ENCODE peak calls at places on chromosome 16, in six cellular contexts. P is EL, N is foreskin fibroblast, Y is H7, H is anterior cingulate cortex, B is midbrain. C is an unnamed sample.
A peak's percentile ranks its signal among the peaks of the same experiment; 100 is the strongest.

GRCh38 chr16:48075398-48075797 is 80.4 kb downstream of the ABCC12 start:
- DNase-seq in H (no peak), N (peak; percentile 74), P (peak; percentile 50), B (no peak), Y (no peak), C (no peak)

GRCh38 chr16:1054660-1055556 is 17.6 kb upstream of the SSTR5 start:
- DNase-seq in N (peak; percentile 23), B (peak; percentile 69), H (peak; percentile 27), Y (peak; percentile 98), P (peak; percentile 38), C (peak; percentile 91)

GRCh38 chr16:30011505-30012480 is 966 bp upstream of the DOC2A start:
- DNase-seq in B (no peak), H (no peak), N (no peak), Y (peak; percentile 91), P (no peak), C (no peak)

GRCh38 chr16:878071-878784 is 77.7 kb upstream of the GNG13 start:
- DNase-seq in P (peak; percentile 10), H (no peak), Y (peak; percentile 92), N (peak; percentile 3), B (no peak), C (peak; percentile 80)

GRCh38 chr16:81478876-81479496 is 34.4 kb downstream of the CMIP start:
- DNase-seq in P (no peak), H (no peak), B (peak; percentile 38), N (no peak), Y (no peak), C (no peak)

GRCh38 chr16:83215417-83216001 is 588.7 kb downstream of the CDH13 start:
- DNase-seq in H (no peak), B (no peak), N (no peak), Y (peak; percentile 81), P (peak; percentile 37), C (peak; percentile 49)

GRCh38 chr16:82439678-82440293 is 187.0 kb upstream of the CDH13 start:
- DNase-seq in P (peak; percentile 8), Y (peak; percentile 65), N (no peak), H (no peak), B (no peak), C (peak; percentile 60)

GRCh38 chr16:77385481-77385880 is 49.4 kb downstream of the ADAMTS18 start:
- DNase-seq in N (no peak), P (no peak), B (no peak), H (no peak), Y (no peak), C (no peak)

GRCh38 chr16:27811881-27812280 is 251.6 kb downstream of the GSG1L start:
- DNase-seq in P (no peak), Y (no peak), N (no peak), H (no peak), B (no peak), C (no peak)

GRCh38 chr16:88077328-88078108 is 126.3 kb downstream of the BANP start:
- DNase-seq in B (no peak), P (no peak), N (no peak), H (no peak), Y (no peak), C (peak; percentile 75)

GRCh38 chr16:79437764-79438728 is 162.5 kb downstream of the MAF start:
- DNase-seq in B (peak; percentile 79), H (peak; percentile 71), N (no peak), P (no peak), Y (peak; percentile 51), C (peak; percentile 34)

GRCh38 chr16:87391324-87391949 is 699 bp upstream of the MAP1LC3B start:
- DNase-seq in B (peak; percentile 70), N (peak; percentile 30), H (no peak), P (peak; percentile 37), Y (peak; percentile 81), C (no peak)

GRCh38 chr16:77238593-77238992 is 39.4 kb downstream of the SYCE1L start:
- DNase-seq in Y (no peak), B (no peak), H (no peak), P (no peak), N (no peak), C (no peak)

GRCh38 chr16:24430937-24431760 is 108.2 kb upstream of the RBBP6 start:
- DNase-seq in H (no peak), P (peak; percentile 25), B (no peak), Y (no peak), N (no peak), C (no peak)

GRCh38 chr16:4801962-4802658 is at the start of gene ROGDI:
- DNase-seq in P (peak; percentile 46), B (peak; percentile 47), N (peak; percentile 15), Y (peak; percentile 96), H (peak; percentile 40), C (no peak)

GRCh38 chr16:28946681-28947080 is 4.1 kb upstream of the NFATC2IP start:
- DNase-seq in P (no peak), H (no peak), Y (no peak), N (no peak), B (no peak), C (no peak)

GRCh38 chr16:6976716-6977115 is 355.9 kb upstream of the RBFOX1 start:
- DNase-seq in Y (no peak), P (no peak), H (no peak), B (no peak), N (no peak), C (no peak)

GRCh38 chr16:89343501-89344291 is 126.2 kb downstream of the ZNF778 start:
- DNase-seq in N (no peak), H (no peak), B (no peak), Y (peak; percentile 60), P (peak; percentile 45), C (no peak)

GRCh38 chr16:70594569-70594968 is 51.8 kb upstream of the IL34 start:
- DNase-seq in B (no peak), H (no peak), N (no peak), Y (no peak), P (no peak), C (no peak)

GRCh38 chr16:86806838-86807351 is 228.5 kb downstream of the FOXL1 start:
- DNase-seq in N (no peak), Y (peak; percentile 77), B (no peak), P (no peak), H (no peak), C (no peak)

GRCh38 chr16:54928016-54928356 is 2.7 kb upstream of the IRX5 start:
- DNase-seq in P (peak; percentile 51), B (peak; percentile 50), H (no peak), N (peak; percentile 43), Y (no peak), C (no peak)

GRCh38 chr16:15704545-15704987 is 54.5 kb downstream of the NDE1 start:
- DNase-seq in Y (peak; percentile 88), B (peak; percentile 80), N (peak; percentile 54), P (peak; percentile 65), H (peak; percentile 44), C (peak; percentile 77)

GRCh38 chr16:85136213-85136704 is 24.0 kb upstream of the CIBAR2 start:
- DNase-seq in P (peak; percentile 46), H (no peak), B (peak; percentile 15), N (no peak), Y (no peak), C (no peak)

GRCh38 chr16:23206986-23207385 is 24.4 kb downstream of the SCNN1G start:
- DNase-seq in B (no peak), Y (no peak), N (no peak), H (no peak), P (no peak), C (peak; percentile 70)

GRCh38 chr16:88066234-88066633 is 115.0 kb downstream of the BANP start:
- DNase-seq in H (no peak), B (no peak), N (no peak), Y (no peak), P (no peak), C (no peak)

GRCh38 chr16:73058221-73058615 is 10.3 kb upstream of the ZFHX3 start:
- DNase-seq in P (peak; percentile 58), H (no peak), N (no peak), Y (peak; percentile 82), B (no peak), C (peak; percentile 72)

GRCh38 chr16:57643166-57643813 is 14.9 kb downstream of the ADGRG1 start:
- DNase-seq in N (peak; percentile 41), B (peak; percentile 39), Y (no peak), P (peak; percentile 81), H (no peak), C (no peak)

GRCh38 chr16:84718-85452 is 6.9 kb downstream of the MPG start:
- DNase-seq in H (no peak), P (peak; percentile 96), B (no peak), Y (no peak), N (peak; percentile 95), C (no peak)

GRCh38 chr16:50313596-50314483 is 47.5 kb downstream of the ADCY7 start:
- DNase-seq in B (no peak), H (no peak), P (no peak), Y (peak; percentile 41), N (no peak), C (no peak)

GRCh38 chr16:11125936-11126335 is 130.1 kb downstream of the SOCS1 start:
- DNase-seq in Y (no peak), P (no peak), B (no peak), N (no peak), H (no peak), C (no peak)

GRCh38 chr16:87436225-87437172 is 44.4 kb downstream of the MAP1LC3B start:
- DNase-seq in B (no peak), Y (peak; percentile 78), H (no peak), N (peak; percentile 71), P (peak; percentile 61), C (peak; percentile 77)

GRCh38 chr16:30904114-30904780 is 7.8 kb downstream of the CTF1 start:
- DNase-seq in H (no peak), B (no peak), Y (peak; percentile 26), N (no peak), P (no peak), C (no peak)

GRCh38 chr16:27444470-27444869 is 42.5 kb downstream of the IL21R start:
- DNase-seq in B (no peak), N (no peak), Y (no peak), H (no peak), P (no peak), C (no peak)

GRCh38 chr16:82583415-82583814 is 43.4 kb upstream of the CDH13 start:
- DNase-seq in B (no peak), Y (no peak), P (peak; percentile 14), N (peak; percentile 3), H (no peak), C (no peak)